ENCODE peak calls at places on chromosomes 12 and 14, in seven cellular contexts. H is neuronal stem cell, B is A673, U is MM.1S, E is hepatocyte, G is ovary, L is spleen. R is an unnamed sample.

GRCh38 chr12:95838125-95838524 is 20.6 kb upstream of the SNRPF start:
- DNase-seq in H (no peak), B (peak; percentile 89), U (peak; percentile 68), E (peak; percentile 41), G (no peak), L (no peak), R (peak; percentile 8)

GRCh38 chr12:108516511-108517275 is 1.6 kb downstream of the FICD start:
- DNase-seq in H (no peak), B (no peak), U (peak; percentile 31), E (no peak), G (no peak), L (no peak), R (peak; percentile 7)

GRCh38 chr12:46675736-46676135 is 150.1 kb downstream of the SLC38A4 start:
- DNase-seq in H (peak; percentile 41), B (peak; percentile 82), U (peak; percentile 57), E (peak; percentile 50), G (peak; percentile 28), L (no peak), R (peak; percentile 54)

GRCh38 chr14:95935228-95935822 is 58.7 kb downstream of the TUNAR start:
- DNase-seq in H (peak; percentile 77), B (peak; percentile 52), U (peak; percentile 18), E (peak; percentile 68), G (no peak), L (no peak), R (peak; percentile 19)

GRCh38 chr12:114483996-114484395 is 78.1 kb upstream of the TBX5 start:
- DNase-seq in H (no peak), B (no peak), U (no peak), E (no peak), G (no peak), L (no peak), R (no peak)

GRCh38 chr12:17478908-17479673 is 610.9 kb downstream of the RERGL start:
- DNase-seq in H (no peak), B (no peak), U (no peak), E (no peak), G (no peak), L (no peak), R (no peak)

GRCh38 chr12:124442772-124443445 is 124.5 kb downstream of the NCOR2 start:
- DNase-seq in H (no peak), B (no peak), U (no peak), E (no peak), G (peak; percentile 22), L (no peak), R (no peak)

GRCh38 chr12:3550839-3551238 is 59.8 kb downstream of the PRMT8 start:
- DNase-seq in H (no peak), B (no peak), U (no peak), E (no peak), G (no peak), L (no peak), R (no peak)

GRCh38 chr14:69242311-69243224 is 17.4 kb upstream of the GALNT16 start:
- DNase-seq in H (peak; percentile 63), B (peak; percentile 72), U (peak; percentile 12), E (peak; percentile 78), G (peak; percentile 64), L (no peak), R (peak; percentile 71)

GRCh38 chr12:57250956-57251355 is at the start of gene STAC3:
- DNase-seq in H (no peak), B (no peak), U (no peak), E (no peak), G (no peak), L (no peak), R (no peak)

GRCh38 chr14:82075566-82075965 is 541.9 kb upstream of the SEL1L start:
- DNase-seq in H (peak; percentile 73), B (peak; percentile 29), U (peak; percentile 36), E (peak; percentile 85), G (peak; percentile 26), L (no peak), R (no peak)

GRCh38 chr12:120799417-120800045 is 73.9 kb downstream of the ACADS start:
- DNase-seq in H (no peak), B (no peak), U (no peak), E (peak; percentile 64), G (no peak), L (no peak), R (no peak)

DNA sequence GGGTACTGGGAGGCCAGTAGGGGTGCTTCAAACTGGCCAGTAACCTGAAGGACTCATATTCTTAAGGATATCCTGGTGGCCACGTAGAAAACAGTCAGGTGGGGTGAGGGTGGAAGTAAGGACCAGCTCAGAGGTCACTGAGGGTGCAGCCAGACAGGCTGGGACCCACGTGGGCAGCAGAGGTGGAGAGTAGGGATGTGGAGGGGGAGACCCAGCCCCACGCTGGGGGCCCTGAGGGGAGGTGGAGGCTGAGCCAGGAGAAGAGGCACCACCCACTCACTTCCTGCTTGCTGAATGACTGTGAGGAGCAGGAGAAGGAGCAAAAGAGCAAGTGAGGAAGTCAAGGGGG is 12.6 kb upstream of the SERPINA3 start:
- DNase-seq in H (no peak), B (no peak), U (no peak), E (peak; percentile 60), G (peak; percentile 56), L (peak; percentile 68), R (no peak)
- H3K27ac ChIP-seq in H (no peak overlapping the region), B (no peak overlapping the region), U (no peak overlapping the region), E (peak overlapping the region; percentile 98), G (peak overlapping the region; percentile 86), L (peak overlapping the region; percentile 48), R (peak overlapping the region; percentile 78)

GRCh38 chr14:54342806-54343205 is 54.0 kb upstream of the CDKN3 start:
- DNase-seq in H (no peak), B (no peak), U (no peak), E (no peak), G (no peak), L (no peak), R (no peak)
- H3K27ac ChIP-seq in H (no peak overlapping the region), B (no peak overlapping the region), U (no peak overlapping the region), E (no peak overlapping the region), G (no peak overlapping the region), L (no peak overlapping the region), R (no peak overlapping the region)

DNA sequence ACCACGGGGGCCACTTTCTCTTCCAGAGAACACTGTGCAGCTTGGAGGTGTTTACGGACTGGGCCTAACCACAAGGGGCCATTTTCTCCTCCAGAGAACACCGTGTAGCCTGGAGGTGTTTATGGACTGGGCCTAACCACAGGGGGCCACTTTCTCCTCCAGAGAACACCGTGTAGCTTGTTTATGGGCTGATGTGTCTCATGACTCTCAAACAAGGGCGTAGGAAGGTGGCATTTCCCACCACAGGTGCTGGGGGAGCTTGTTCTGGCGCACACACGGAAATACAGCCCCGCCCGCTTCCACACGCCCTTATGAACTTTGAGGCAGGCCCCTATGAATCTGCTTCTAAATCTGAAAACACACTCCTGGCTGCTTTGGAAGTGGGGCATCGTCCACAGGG is 174.6 kb upstream of the SFSWAP start:
- DNase-seq in H (no peak), B (no peak), U (no peak), E (no peak), G (no peak), L (no peak), R (no peak)
- H3K27ac ChIP-seq in H (no peak overlapping the region), B (no peak overlapping the region), U (no peak overlapping the region), E (no peak overlapping the region), G (no peak overlapping the region), L (no peak overlapping the region), R (no peak overlapping the region)

DNA sequence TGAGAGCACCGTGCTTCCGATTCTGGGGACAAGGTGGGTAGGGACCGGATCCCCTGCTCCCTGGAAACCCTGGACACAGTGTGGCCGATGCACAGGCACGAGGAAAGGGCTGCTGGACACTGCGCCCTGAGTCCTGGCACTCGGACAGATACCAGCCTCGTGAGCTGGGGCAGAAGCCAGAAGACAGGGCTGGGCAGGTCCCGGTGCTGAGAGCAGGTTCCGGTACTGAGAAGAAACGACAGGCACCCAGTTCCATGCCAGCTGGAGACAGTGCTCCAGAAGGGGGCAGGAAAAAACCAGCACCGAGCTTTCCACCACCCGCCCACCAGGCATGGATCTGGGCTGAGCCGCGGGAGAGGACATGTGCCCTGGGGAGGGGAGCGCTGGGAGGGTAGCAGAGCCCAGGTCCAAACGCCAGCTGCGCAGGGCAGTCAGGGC is 6.5 kb downstream of the XRCC3 start:
- DNase-seq in H (no peak), B (no peak), U (no peak), E (no peak), G (no peak), L (no peak), R (no peak)
- H3K27ac ChIP-seq in H (no peak overlapping the region), B (no peak overlapping the region), U (no peak overlapping the region), E (no peak overlapping the region), G (no peak overlapping the region), L (no peak overlapping the region), R (no peak overlapping the region)

R was measured in endothelial cell of umbilical vein.